ENCODE peak calls at places on chromosome 3, in four cellular contexts. D, F, P and K are unnamed samples.

GRCh38 chr3:19065027-19065426 is 83.3 kb upstream of the KCNH8 start:
- DNase-seq in F (no peak), P (peak; percentile 10), D (peak; percentile 5), K (no peak)

GRCh38 chr3:118972974-118973373 is 61.7 kb downstream of the IGSF11 start:
- DNase-seq in D (no peak), F (no peak), P (no peak), K (peak; percentile 21)

GRCh38 chr3:195597848-195598247 is 14.1 kb upstream of the APOD start:
- DNase-seq in D (no peak), F (no peak), P (no peak), K (no peak)

GRCh38 chr3:141926929-141927328 is 50.5 kb downstream of the ATP1B3 start:
- DNase-seq in F (no peak), P (no peak), D (no peak), K (no peak)

GRCh38 chr3:115855911-115856310 is 232.6 kb downstream of the GAP43 start:
- DNase-seq in F (no peak), D (no peak), P (no peak), K (no peak)

GRCh38 chr3:174640932-174641331 is 218.2 kb upstream of the NAALADL2 start:
- DNase-seq in P (no peak), F (no peak), D (no peak), K (no peak)

GRCh38 chr3:188338081-188338480 is 184.1 kb downstream of the LPP start:
- DNase-seq in D (no peak), F (no peak), P (no peak), K (no peak)

GRCh38 chr3:115550285-115550741 is 73.0 kb upstream of the GAP43 start:
- DNase-seq in F (no peak), P (peak; percentile 7), D (no peak), K (no peak)

GRCh38 chr3:128933213-128933921 is 53.9 kb downstream of the ACAD9 start:
- DNase-seq in P (no peak), D (no peak), F (no peak), K (no peak)

GRCh38 chr3:138569090-138569489 is 25.0 kb downstream of the CEP70 start:
- DNase-seq in P (no peak), D (no peak), F (no peak), K (no peak)

GRCh38 chr3:50405249-50405648 is 45.9 kb upstream of the TMEM115 start:
- DNase-seq in F (peak; percentile 72), P (peak; percentile 18), D (peak; percentile 46), K (peak; percentile 75)

GRCh38 chr3:6994081-6994668 is 133.3 kb downstream of the GRM7 start:
- DNase-seq in F (no peak), D (no peak), P (no peak), K (no peak)

GRCh38 chr3:149579838-149580542 is 77.8 kb downstream of the WWTR1 start:
- DNase-seq in P (no peak), F (no peak), D (no peak), K (no peak)

GRCh38 chr3:113249111-113249510 is 37.8 kb downstream of the BOC start:
- DNase-seq in P (no peak), D (no peak), F (no peak), K (no peak)

GRCh38 chr3:179788996-179789395 is 136.2 kb downstream of the USP13 start:
- DNase-seq in F (no peak), P (no peak), D (no peak), K (no peak)

GRCh38 chr3:12193485-12194165 is 34.9 kb upstream of the TIMP4 start:
- DNase-seq in D (no peak), P (peak; percentile 52), F (no peak), K (no peak)

GRCh38 chr3:17836919-17837318 is 94.5 kb upstream of the TBC1D5 start:
- DNase-seq in F (no peak), D (no peak), P (no peak), K (no peak)

GRCh38 chr3:128464702-128465101 is 2.0 kb downstream of the DNAJB8 start:
- DNase-seq in F (no peak), D (no peak), P (no peak), K (no peak)

GRCh38 chr3:167657684-167658225 is 4.0 kb upstream of the WDR49 start:
- DNase-seq in P (no peak), D (no peak), F (no peak), K (peak; percentile 12)

GRCh38 chr3:53132347-53132746 is 2.1 kb upstream of the RFT1 start:
- DNase-seq in D (no peak), F (no peak), P (peak; percentile 77), K (no peak)

GRCh38 chr3:141255864-141256263 is 24.2 kb downstream of the PXYLP1 start:
- DNase-seq in P (peak; percentile 35), D (peak; percentile 51), F (peak; percentile 71), K (peak; percentile 35)

GRCh38 chr3:70281663-70282062 is 30.8 kb downstream of the MDFIC2 start:
- DNase-seq in P (no peak), F (no peak), D (no peak), K (no peak)
- TF ChIP-seq ELF4 in P (no peak), F (no peak), D (no peak), K (no peak)

DNA sequence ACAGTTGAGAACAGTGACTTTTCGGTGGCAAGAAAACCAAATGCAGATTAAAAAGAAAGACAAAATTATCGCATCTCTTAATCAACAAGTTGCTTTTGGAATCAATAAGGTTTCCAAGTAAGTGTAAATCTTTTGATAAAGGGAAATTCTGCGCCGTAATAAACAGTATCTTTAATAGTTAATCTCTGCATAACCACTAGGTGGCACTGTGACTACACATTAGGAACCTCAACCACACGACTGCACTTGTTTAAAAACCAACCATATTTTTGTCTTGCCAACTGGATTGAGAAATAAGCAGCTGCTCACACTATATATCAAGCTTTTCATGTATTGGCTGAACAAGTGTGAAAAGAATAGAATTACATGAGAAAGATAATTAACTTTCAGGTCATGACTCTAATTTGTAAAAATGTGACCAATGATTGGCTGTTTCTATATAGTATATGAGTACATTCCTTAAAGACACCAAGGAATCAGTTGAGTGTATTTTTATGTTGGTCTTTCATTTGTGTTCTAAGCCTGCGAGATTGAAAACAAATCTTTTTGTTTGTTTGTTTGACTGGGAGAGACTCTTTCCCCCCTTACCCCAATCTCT is 72.7 kb downstream of the DZIP3 start:
- DNase-seq in F (peak; percentile 45), D (peak; percentile 66), P (peak; percentile 56), K (no peak)
- TF ChIP-seq ELF4 in F (no peak), D (no peak), P (no peak), K (no peak)

DNA sequence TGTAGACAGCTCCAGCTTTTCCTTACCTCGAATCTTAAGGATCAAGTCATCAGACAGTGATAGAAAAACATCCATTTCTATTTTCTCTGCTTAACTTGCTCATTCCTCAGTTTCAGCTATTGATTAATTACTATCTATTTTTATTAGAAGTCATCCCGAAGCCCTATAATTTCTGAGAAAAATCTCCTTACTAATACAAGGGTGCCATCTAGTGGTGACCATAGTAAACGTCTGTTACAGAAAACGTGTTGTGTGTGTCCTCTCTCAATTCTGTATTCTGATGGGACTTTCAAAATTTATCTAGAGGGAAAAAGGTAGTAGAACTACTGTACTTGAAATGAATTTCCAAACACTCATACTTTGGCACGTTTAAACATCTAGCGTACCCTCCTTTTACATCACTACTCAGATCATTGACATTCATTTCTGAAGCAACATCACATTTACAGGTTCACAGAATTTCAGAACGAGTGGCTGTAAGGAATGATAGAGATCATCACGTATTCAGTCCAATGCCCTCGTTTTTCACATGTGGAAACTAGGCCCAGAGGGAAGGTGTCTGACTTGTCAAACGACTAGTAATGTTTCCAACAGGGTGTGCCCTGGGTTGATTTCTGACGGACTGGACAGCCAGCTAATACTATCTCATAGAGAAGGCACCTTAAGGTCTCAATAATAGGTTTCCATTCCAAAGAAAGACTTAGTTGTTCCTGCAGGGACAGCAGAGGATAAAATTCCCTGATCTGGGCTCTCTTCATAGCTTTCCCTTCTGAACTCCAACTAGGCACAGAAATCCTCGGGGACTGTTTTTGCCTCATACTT is 25.6 kb downstream of the HACD2 start:
- DNase-seq in P (peak; percentile 39), D (peak; percentile 53), F (peak; percentile 28), K (no peak)
- TF ChIP-seq ELF4 in P (no peak), D (no peak), F (no peak), K (no peak)

DNA sequence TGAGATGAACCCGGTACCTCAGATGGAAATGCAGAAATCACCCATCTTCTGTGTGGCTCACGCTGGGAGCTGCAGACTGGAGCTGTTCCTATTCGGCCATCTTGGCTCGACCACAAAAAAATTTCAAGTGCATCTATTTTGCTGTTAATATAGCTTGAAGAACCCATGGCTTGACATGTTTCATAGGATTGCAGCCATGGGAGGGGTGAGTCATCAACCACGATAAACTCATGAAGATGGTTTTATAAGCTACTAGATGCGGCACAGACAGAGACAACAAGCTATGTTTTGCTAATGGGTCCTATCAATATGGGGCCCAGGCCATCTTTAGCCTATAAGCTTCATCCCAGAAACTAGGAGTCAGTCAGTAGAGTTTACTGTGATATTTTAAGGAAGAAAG is 100.4 kb upstream of the PHLDB2 start:
- DNase-seq in F (no peak), D (no peak), P (no peak), K (no peak)
- TF ChIP-seq ELF4 in F (no peak), D (no peak), P (no peak), K (no peak)

GRCh38 chr3:37997791-37998370 is 7.3 kb downstream of the VILL start:
- DNase-seq in P (no peak), D (no peak), F (no peak), K (no peak)

GRCh38 chr3:37995652-37996641 is 5.4 kb downstream of the VILL start:
- DNase-seq in P (peak; percentile 39), F (no peak), D (no peak), K (peak; percentile 5)

GRCh38 chr3:37994639-37994972 is 4.0 kb downstream of the VILL start:
- DNase-seq in D (no peak), P (no peak), F (no peak), K (no peak)

GRCh38 chr3:37997321-37997720 is 6.7 kb downstream of the VILL start:
- DNase-seq in P (no peak), D (no peak), F (no peak), K (peak; percentile 8)

GRCh38 chr3:37996785-37997301 is 6.3 kb downstream of the VILL start:
- DNase-seq in F (peak; percentile 71), D (peak; percentile 81), P (peak; percentile 80), K (peak; percentile 88)
- TF ChIP-seq ELF4 in F (no peak), D (peak; percentile 32), P (no peak), K (no peak)

GRCh38 chr3:151976211-151977050 is 103.0 kb downstream of the SUCNR1 start:
- DNase-seq in F (no peak), D (no peak), P (peak; percentile 14), K (no peak)

GRCh38 chr3:151974067-151974466 is 100.6 kb downstream of the SUCNR1 start:
- DNase-seq in F (no peak), D (no peak), P (no peak), K (no peak)

GRCh38 chr3:151971814-151972579 is 98.6 kb downstream of the SUCNR1 start:
- DNase-seq in F (no peak), P (peak; percentile 22), D (no peak), K (no peak)

GRCh38 chr3:151969026-151969658 is 95.7 kb downstream of the SUCNR1 start:
- DNase-seq in F (no peak), P (no peak), D (no peak), K (no peak)

GRCh38 chr3:151971194-151971771 is 97.8 kb downstream of the SUCNR1 start:
- DNase-seq in D (no peak), P (no peak), F (no peak), K (no peak)
- TF ChIP-seq ELF4 in D (no peak), P (no peak), F (no peak), K (no peak)